ENCODE peak calls at places on chromosomes 7 and 10, in eight cellular contexts. T is lower lobe of right lung; E is stomach; Z is Kasumi-1; R is activated T-helper 1 cell treated with anti-CD3 and anti-CD28 coated beads, Interleukin-12 subunit alpha, Interleukin-12 subunit beta, Interleukin-2, Interleukin-4 antibody, amounts not matched to agents 30 ng/mL and 10 ng/mL and 1 ng/mL, durations not matched to agents 14 hours and 24 hours and 36 hours; I is AG09319; N is activated gamma-delta T cell treated with Interleukin-2 at 50 U/mL for 16 hours; P is non-pigmented ciliary epithelial cell. J is an unnamed sample.

GRCh38 chr7:94888542-94888941 is 18.9 kb upstream of the PPP1R9A start:
- DNase-seq in T (no peak), E (peak; percentile 58), Z (peak; percentile 6), R (no peak), I (no peak), N (no peak), P (no peak), J (peak; percentile 61)

GRCh38 chr7:81167934-81168333 is 249.1 kb upstream of the SEMA3C start:
- DNase-seq in T (no peak), E (no peak), Z (no peak), R (no peak), I (no peak), N (no peak), P (no peak), J (no peak)

GRCh38 chr7:41979834-41980307 is 257.1 kb downstream of the GLI3 start:
- DNase-seq in T (no peak), E (no peak), Z (peak; percentile 84), R (no peak), I (no peak), N (no peak), P (no peak), J (no peak)

GRCh38 chr7:142407939-142408573 is 150.2 kb upstream of the PRSS58 start:
- DNase-seq in T (no peak), E (no peak), Z (no peak), R (no peak), I (no peak), N (no peak), P (no peak), J (no peak)

GRCh38 chr7:8423057-8423456 is 10.4 kb upstream of the NXPH1 start:
- DNase-seq in T (no peak), E (no peak), Z (no peak), R (no peak), I (no peak), N (no peak), P (no peak), J (no peak)

GRCh38 chr10:78923644-78924318 is 145.0 kb upstream of the ZMIZ1 start:
- DNase-seq in T (no peak), E (no peak), Z (no peak), R (no peak), I (no peak), N (no peak), P (no peak), J (no peak)

GRCh38 chr10:44703241-44704155 is 207.6 kb upstream of the TMEM72 start:
- DNase-seq in T (no peak), E (no peak), Z (no peak), R (no peak), I (peak; percentile 51), N (no peak), P (peak; percentile 68), J (no peak)

GRCh38 chr7:74064696-74065095 is 18.9 kb upstream of the LIMK1 start:
- DNase-seq in T (peak; percentile 17), E (no peak), Z (no peak), R (no peak), I (no peak), N (no peak), P (no peak), J (no peak)

GRCh38 chr10:69869291-69869841 is 67.7 kb downstream of the COL13A1 start:
- DNase-seq in T (no peak), E (peak; percentile 66), Z (no peak), R (no peak), I (peak; percentile 64), N (no peak), P (no peak), J (no peak)

J was measured in ureter.